ENCODE peak calls at places on chromosomes 4 and X, in eight cellular contexts. X is IMR-90; T is sigmoid colon; K is CD8-positive, alpha-beta memory T cell; V is dorsolateral prefrontal cortex; S is upper lobe of left lung; Z is tibial artery; L is CD4-positive, alpha-beta T cell. G is an unnamed sample.

GRCh38 chr4:74203467-74203866 is 45.5 kb downstream of the MTHFD2L start:
- DNase-seq in V (no peak), T (no peak), L (no peak), Z (no peak), X (no peak), K (no peak), S (no peak), G (no peak)

GRCh38 chr4:4456816-4457578 is 70.1 kb downstream of the NSG1 start:
- DNase-seq in T (no peak), S (no peak), K (no peak), X (no peak), L (no peak), V (no peak), Z (no peak), G (no peak)

GRCh38 chr4:41957634-41958033 is 22.4 kb downstream of the TMEM33 start:
- DNase-seq in L (no peak), K (peak; percentile 27), T (no peak), V (no peak), Z (no peak), X (peak; percentile 5), S (no peak), G (no peak)

GRCh38 chrX:135003876-135004623 is 13.3 kb downstream of the SMIM10 start:
- DNase-seq in Z (peak; percentile 93), L (peak; percentile 84), T (peak; percentile 94), S (peak; percentile 95), V (peak; percentile 87), X (peak; percentile 87), K (peak; percentile 87), G (peak; percentile 94)

GRCh38 chr4:155005395-155006087 is 202.9 kb upstream of the NPY2R start:
- DNase-seq in Z (peak; percentile 70), X (peak; percentile 36), V (no peak), T (no peak), K (no peak), L (no peak), S (no peak), G (no peak)

GRCh38 chr4:38332699-38333098 is 331.3 kb upstream of the KLF3 start:
- DNase-seq in V (no peak), S (no peak), L (no peak), K (no peak), T (no peak), X (no peak), Z (no peak), G (no peak)

GRCh38 chr4:5824635-5825034 is 68.3 kb downstream of the CRMP1 start:
- DNase-seq in T (no peak), S (no peak), Z (no peak), L (no peak), V (no peak), K (no peak), X (peak; percentile 51), G (no peak)

GRCh38 chr4:121951570-121952110 is at the start of gene TRPC3:
- DNase-seq in V (peak; percentile 35), T (peak; percentile 64), K (peak; percentile 21), Z (no peak), S (peak; percentile 89), L (peak; percentile 9), X (peak; percentile 25), G (peak; percentile 85)

GRCh38 chr4:87270144-87270543 is 49.7 kb upstream of the KLHL8 start:
- DNase-seq in Z (no peak), K (no peak), X (peak; percentile 52), T (no peak), L (no peak), V (no peak), S (no peak), G (no peak)

GRCh38 chrX:24147165-24147564 is 2.4 kb upstream of the ZFX start:
- DNase-seq in X (no peak), L (no peak), S (no peak), Z (no peak), V (no peak), T (no peak), K (no peak), G (no peak)
- H3K27ac ChIP-seq in X (peak overlapping the region; percentile 53), L (no peak overlapping the region), S (peak overlapping the region; percentile 98), Z (peak overlapping the region; percentile 97), V (peak overlapping the region; percentile 100), T (peak overlapping the region; percentile 96), K (no peak overlapping the region), G (peak overlapping the region; percentile 98)

GRCh38 chrX:153494061-153494460 is 719 bp upstream of the BGN start:
- DNase-seq in Z (no peak), X (peak; percentile 41), V (no peak), K (no peak), T (no peak), S (no peak), L (no peak), G (no peak)
- H3K27ac ChIP-seq in Z (peak overlapping the region; percentile 93), X (peak overlapping the region; percentile 56), V (no peak overlapping the region), K (no peak overlapping the region), T (no peak overlapping the region), S (no peak overlapping the region), L (no peak overlapping the region), G (no peak overlapping the region)

DNA sequence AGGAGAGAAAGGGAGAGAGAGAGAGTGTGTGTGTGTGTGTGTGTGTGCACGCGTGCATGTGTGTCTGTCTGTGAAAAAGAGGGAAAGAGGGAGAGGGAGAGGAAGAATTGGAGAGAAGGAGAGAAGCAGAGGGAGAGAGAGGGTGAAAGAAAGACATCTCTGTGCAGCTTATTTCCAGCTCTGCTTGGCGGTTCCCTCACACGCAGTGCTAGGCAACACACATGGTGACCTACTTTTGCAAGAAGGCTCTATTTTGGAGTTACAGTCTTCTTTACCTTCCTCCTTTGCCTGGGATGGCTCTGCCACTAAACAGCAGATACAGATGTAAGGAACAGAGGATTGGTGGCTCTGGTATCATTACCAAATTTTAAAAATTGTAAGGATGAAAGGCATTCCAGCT is 40.1 kb downstream of the SLC16A2 start:
- DNase-seq in X (no peak), T (no peak), S (no peak), K (no peak), Z (no peak), L (no peak), V (no peak), G (no peak)
- H3K27ac ChIP-seq in X (no peak overlapping the region), T (no peak overlapping the region), S (no peak overlapping the region), K (no peak overlapping the region), Z (no peak overlapping the region), L (no peak overlapping the region), V (no peak overlapping the region), G (no peak overlapping the region)

GRCh38 chrX:9693307-9694001 is 72.2 kb downstream of the GPR143 start:
- DNase-seq in Z (no peak), L (no peak), T (no peak), S (no peak), V (no peak), X (no peak), K (no peak), G (peak; percentile 30)

GRCh38 chrX:9690046-9690445 is 75.6 kb downstream of the GPR143 start:
- DNase-seq in K (no peak), S (no peak), T (peak; percentile 1), Z (no peak), X (no peak), L (no peak), V (no peak), G (no peak)

GRCh38 chrX:9683350-9683749 is 82.3 kb downstream of the GPR143 start:
- DNase-seq in K (no peak), S (no peak), X (no peak), T (no peak), Z (no peak), L (no peak), V (no peak), G (no peak)

GRCh38 chrX:9687899-9688298 is 77.7 kb downstream of the GPR143 start:
- DNase-seq in T (peak; percentile 49), L (no peak), V (no peak), K (no peak), X (no peak), Z (no peak), S (peak; percentile 34), G (no peak)

DNA sequence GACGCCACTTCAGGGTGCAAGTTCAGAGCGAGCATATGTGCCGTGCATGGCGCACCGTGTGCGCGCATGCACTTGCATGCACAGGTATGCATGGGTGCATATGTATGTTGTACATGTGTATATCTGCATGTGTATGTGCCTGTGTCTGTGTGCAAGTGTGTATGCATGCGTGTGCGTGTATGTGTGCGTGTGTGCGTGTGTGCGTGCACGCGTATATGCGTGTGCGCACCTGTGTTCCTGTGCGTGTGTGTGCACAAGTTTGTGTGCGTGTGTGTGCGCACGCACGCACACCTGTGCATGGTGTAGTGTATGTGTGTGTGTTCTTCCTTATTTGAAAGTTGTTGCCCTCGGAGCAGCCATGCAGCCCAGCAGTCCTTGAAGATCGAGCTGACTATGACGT is 76.8 kb downstream of the GPR143 start:
- DNase-seq in Z (no peak), S (no peak), L (no peak), T (peak; percentile 32), V (no peak), K (no peak), X (no peak), G (no peak)
- H3K27ac ChIP-seq in Z (no peak overlapping the region), S (no peak overlapping the region), L (no peak overlapping the region), T (no peak overlapping the region), V (no peak overlapping the region), K (no peak overlapping the region), X (no peak overlapping the region), G (no peak overlapping the region)

GRCh38 chrX:13717697-13718483 is 16.5 kb downstream of the TRAPPC2 start:
- DNase-seq in L (no peak), Z (no peak), S (no peak), K (no peak), V (no peak), T (peak; percentile 73), X (peak; percentile 53), G (no peak)

GRCh38 chrX:13719192-13719856 is 15.1 kb downstream of the TRAPPC2 start:
- DNase-seq in K (peak; percentile 27), T (no peak), L (no peak), V (no peak), X (peak; percentile 36), S (no peak), Z (no peak), G (no peak)

GRCh38 chrX:13716905-13717304 is 17.5 kb downstream of the TRAPPC2 start:
- DNase-seq in X (no peak), T (no peak), L (peak; percentile 22), K (peak; percentile 44), Z (no peak), S (no peak), V (no peak), G (no peak)

GRCh38 chrX:13721371-13721770 is 13.0 kb downstream of the TRAPPC2 start:
- DNase-seq in S (no peak), V (no peak), Z (no peak), L (no peak), K (no peak), T (no peak), X (peak; percentile 46), G (no peak)

GRCh38 chrX:13721819-13722527 is 12.4 kb downstream of the TRAPPC2 start:
- DNase-seq in V (no peak), Z (no peak), S (no peak), K (no peak), X (peak; percentile 86), L (no peak), T (no peak), G (no peak)
- H3K27ac ChIP-seq in V (peak overlapping the region; percentile 43), Z (no peak overlapping the region), S (no peak overlapping the region), K (peak overlapping the region; percentile 24), X (peak overlapping the region; percentile 91), L (no peak overlapping the region), T (peak overlapping the region; percentile 72), G (no peak overlapping the region)